ENCODE peak calls at places on chromosomes 13 and 19, in ten cellular contexts. One of them, this sample, is unnamed.

GRCh38 chr19:13795595-13796300 is 505 bp downstream of the ZSWIM4 start:
- DNase-seq in colonic mucosa: peak; percentile 32
- DNase-seq in HTR-8/SVneo: no peak
- DNase-seq in cardiac fibroblast: peak; percentile 20
- DNase-seq in stimulated activated CD8-positive, alpha-beta memory T cell treated with anti-CD3 and anti-CD28 coated beads, Interleukin-4, amount 100 ng/mL, for 1 hour: no peak
- DNase-seq in left colon: no peak
- DNase-seq in COR-L47: no peak
- DNase-seq in Caki2: peak; percentile 41
- DNase-seq in smooth muscle cell of the brain vasculature: no peak
- DNase-seq in SK-N-DZ: no peak
- DNase-seq in this sample: no peak

GRCh38 chr13:113589251-113589960 is 4.9 kb downstream of the TFDP1 start:
- DNase-seq in colonic mucosa: peak; percentile 14
- DNase-seq in HTR-8/SVneo: no peak
- DNase-seq in cardiac fibroblast: no peak
- DNase-seq in stimulated activated CD8-positive, alpha-beta memory T cell treated with anti-CD3 and anti-CD28 coated beads, Interleukin-4, amount 100 ng/mL, for 1 hour: no peak
- DNase-seq in left colon: no peak
- DNase-seq in COR-L47: no peak
- DNase-seq in Caki2: no peak
- DNase-seq in smooth muscle cell of the brain vasculature: no peak
- DNase-seq in SK-N-DZ: no peak
- DNase-seq in this sample: no peak

GRCh38 chr13:85896516-85897450 is 97.6 kb upstream of the SLITRK6 start:
- DNase-seq in colonic mucosa: no peak
- DNase-seq in HTR-8/SVneo: no peak
- DNase-seq in cardiac fibroblast: no peak
- DNase-seq in stimulated activated CD8-positive, alpha-beta memory T cell treated with anti-CD3 and anti-CD28 coated beads, Interleukin-4, amount 100 ng/mL, for 1 hour: no peak
- DNase-seq in left colon: no peak
- DNase-seq in COR-L47: no peak
- DNase-seq in Caki2: no peak
- DNase-seq in smooth muscle cell of the brain vasculature: no peak
- DNase-seq in SK-N-DZ: peak; percentile 12
- DNase-seq in this sample: no peak

GRCh38 chr13:31408927-31409326 is 209.2 kb downstream of the B3GLCT start:
- DNase-seq in colonic mucosa: no peak
- DNase-seq in HTR-8/SVneo: no peak
- DNase-seq in cardiac fibroblast: no peak
- DNase-seq in stimulated activated CD8-positive, alpha-beta memory T cell treated with anti-CD3 and anti-CD28 coated beads, Interleukin-4, amount 100 ng/mL, for 1 hour: no peak
- DNase-seq in left colon: no peak
- DNase-seq in COR-L47: no peak
- DNase-seq in Caki2: no peak
- DNase-seq in smooth muscle cell of the brain vasculature: no peak
- DNase-seq in SK-N-DZ: no peak
- DNase-seq in this sample: no peak

GRCh38 chr19:17687857-17688784 is at the start of gene UNC13A:
- DNase-seq in colonic mucosa: peak; percentile 26
- DNase-seq in HTR-8/SVneo: peak; percentile 62
- DNase-seq in cardiac fibroblast: peak; percentile 17
- DNase-seq in stimulated activated CD8-positive, alpha-beta memory T cell treated with anti-CD3 and anti-CD28 coated beads, Interleukin-4, amount 100 ng/mL, for 1 hour: peak; percentile 4
- DNase-seq in left colon: no peak
- DNase-seq in COR-L47: peak; percentile 33
- DNase-seq in Caki2: peak; percentile 59
- DNase-seq in smooth muscle cell of the brain vasculature: no peak
- DNase-seq in SK-N-DZ: peak; percentile 42
- DNase-seq in this sample: no peak

GRCh38 chr19:42370068-42370520 is 20.0 kb downstream of the CNFN start:
- DNase-seq in colonic mucosa: no peak
- DNase-seq in HTR-8/SVneo: no peak
- DNase-seq in cardiac fibroblast: no peak
- DNase-seq in stimulated activated CD8-positive, alpha-beta memory T cell treated with anti-CD3 and anti-CD28 coated beads, Interleukin-4, amount 100 ng/mL, for 1 hour: no peak
- DNase-seq in left colon: no peak
- DNase-seq in COR-L47: peak; percentile 8
- DNase-seq in Caki2: no peak
- DNase-seq in smooth muscle cell of the brain vasculature: no peak
- DNase-seq in SK-N-DZ: no peak
- DNase-seq in this sample: no peak

GRCh38 chr19:58035863-58036262 is 2.0 kb downstream of the ZSCAN1 start:
- DNase-seq in colonic mucosa: no peak
- DNase-seq in HTR-8/SVneo: no peak
- DNase-seq in cardiac fibroblast: no peak
- DNase-seq in stimulated activated CD8-positive, alpha-beta memory T cell treated with anti-CD3 and anti-CD28 coated beads, Interleukin-4, amount 100 ng/mL, for 1 hour: no peak
- DNase-seq in left colon: no peak
- DNase-seq in COR-L47: no peak
- DNase-seq in Caki2: no peak
- DNase-seq in smooth muscle cell of the brain vasculature: no peak
- DNase-seq in SK-N-DZ: no peak
- DNase-seq in this sample: no peak

GRCh38 chr13:79307433-79307861 is 98.6 kb downstream of the RBM26 start:
- DNase-seq in colonic mucosa: no peak
- DNase-seq in HTR-8/SVneo: no peak
- DNase-seq in cardiac fibroblast: no peak
- DNase-seq in stimulated activated CD8-positive, alpha-beta memory T cell treated with anti-CD3 and anti-CD28 coated beads, Interleukin-4, amount 100 ng/mL, for 1 hour: no peak
- DNase-seq in left colon: no peak
- DNase-seq in COR-L47: no peak
- DNase-seq in Caki2: peak; percentile 4
- DNase-seq in smooth muscle cell of the brain vasculature: no peak
- DNase-seq in SK-N-DZ: no peak
- DNase-seq in this sample: no peak

GRCh38 chr19:5827891-5828660 is 11.4 kb downstream of the FUT6 start:
- DNase-seq in colonic mucosa: peak; percentile 94
- DNase-seq in HTR-8/SVneo: peak; percentile 94
- DNase-seq in cardiac fibroblast: peak; percentile 87
- DNase-seq in stimulated activated CD8-positive, alpha-beta memory T cell treated with anti-CD3 and anti-CD28 coated beads, Interleukin-4, amount 100 ng/mL, for 1 hour: peak; percentile 83
- DNase-seq in left colon: peak; percentile 93
- DNase-seq in COR-L47: peak; percentile 97
- DNase-seq in Caki2: peak; percentile 99
- DNase-seq in smooth muscle cell of the brain vasculature: peak; percentile 84
- DNase-seq in SK-N-DZ: peak; percentile 93
- DNase-seq in this sample: peak; percentile 90

GRCh38 chr19:13398780-13399726 is 107.2 kb downstream of the CACNA1A start:
- DNase-seq in colonic mucosa: no peak
- DNase-seq in HTR-8/SVneo: peak; percentile 65
- DNase-seq in cardiac fibroblast: peak; percentile 97
- DNase-seq in stimulated activated CD8-positive, alpha-beta memory T cell treated with anti-CD3 and anti-CD28 coated beads, Interleukin-4, amount 100 ng/mL, for 1 hour: no peak
- DNase-seq in left colon: no peak
- DNase-seq in COR-L47: no peak
- DNase-seq in Caki2: peak; percentile 94
- DNase-seq in smooth muscle cell of the brain vasculature: peak; percentile 39
- DNase-seq in SK-N-DZ: no peak
- DNase-seq in this sample: no peak

GRCh38 chr13:97231118-97231831 is 9.1 kb downstream of the MBNL2 start:
- DNase-seq in colonic mucosa: no peak
- DNase-seq in HTR-8/SVneo: no peak
- DNase-seq in cardiac fibroblast: no peak
- DNase-seq in stimulated activated CD8-positive, alpha-beta memory T cell treated with anti-CD3 and anti-CD28 coated beads, Interleukin-4, amount 100 ng/mL, for 1 hour: no peak
- DNase-seq in left colon: no peak
- DNase-seq in COR-L47: no peak
- DNase-seq in Caki2: peak; percentile 19
- DNase-seq in smooth muscle cell of the brain vasculature: no peak
- DNase-seq in SK-N-DZ: no peak
- DNase-seq in this sample: no peak

GRCh38 chr13:23671902-23672301 is 101.7 kb downstream of the TNFRSF19 start:
- DNase-seq in colonic mucosa: no peak
- DNase-seq in HTR-8/SVneo: no peak
- DNase-seq in cardiac fibroblast: peak; percentile 80
- DNase-seq in stimulated activated CD8-positive, alpha-beta memory T cell treated with anti-CD3 and anti-CD28 coated beads, Interleukin-4, amount 100 ng/mL, for 1 hour: no peak
- DNase-seq in left colon: no peak
- DNase-seq in COR-L47: no peak
- DNase-seq in Caki2: no peak
- DNase-seq in smooth muscle cell of the brain vasculature: no peak
- DNase-seq in SK-N-DZ: no peak
- DNase-seq in this sample: peak; percentile 68